ENCODE peak calls at places on chromosomes 12 and 14, in four cellular contexts. Y is GM12878, D is K562, K is HepG2. C is an unnamed sample.

GRCh38 chr12:79407671-79408622 is 282.8 kb downstream of the PAWR start:
- DNase-seq in D (no peak), K (peak), Y (peak), C (peak)

GRCh38 chr12:54009171-54010052 is 627 bp downstream of the HOXC8 start:
- DNase-seq in D (no peak), Y (no peak), K (no peak), C (no peak)

GRCh38 chr12:119068129-119068856 is 87.0 kb downstream of the SRRM4 start:
- DNase-seq in K (no peak), Y (no peak), D (no peak), C (no peak)

GRCh38 chr12:100789146-100789545 is 5.4 kb upstream of the ANO4 start:
- DNase-seq in D (no peak), Y (no peak), K (no peak), C (no peak)

GRCh38 chr12:94795520-94795919 is 145.2 kb upstream of the TMCC3 start:
- DNase-seq in K (no peak), D (no peak), Y (no peak), C (no peak)

GRCh38 chr12:6201199-6201608 is 1.0 kb downstream of the CD9 start:
- DNase-seq in Y (no peak), K (no peak), D (no peak), C (no peak)

GRCh38 chr12:11765421-11765816 is 115.9 kb downstream of the ETV6 start:
- DNase-seq in K (no peak), Y (no peak), D (no peak), C (no peak)

GRCh38 chr14:71321556-71322315 is 414.5 kb downstream of the PCNX1 start:
- DNase-seq in Y (no peak), K (peak), D (no peak), C (no peak)

GRCh38 chr14:103520657-103521437 is 1.8 kb downstream of the CKB start:
- DNase-seq in Y (no peak), K (no peak), D (peak), C (peak)

GRCh38 chr14:32087173-32087861 is 10.2 kb downstream of the ARHGAP5 start:
- DNase-seq in K (peak), D (no peak), Y (no peak), C (no peak)

GRCh38 chr14:31880935-31881334 is 196.2 kb upstream of the ARHGAP5 start:
- DNase-seq in D (no peak), K (peak), Y (no peak), C (no peak)

GRCh38 chr12:79098530-79098929 is 234.0 kb downstream of the SYT1 start:
- DNase-seq in D (no peak), Y (no peak), K (no peak), C (no peak)

GRCh38 chr14:45252356-45253069 is 489 bp downstream of the MIS18BP1 start:
- DNase-seq in D (no peak), Y (no peak), K (no peak), C (no peak)

GRCh38 chr12:46292754-46293402 is 24.0 kb upstream of the SLC38A1 start:
- DNase-seq in D (no peak), Y (no peak), K (peak), C (no peak)
- TF ChIP-seq SP1 in D (no peak), Y (no peak), K (no peak), C (no peak)

DNA sequence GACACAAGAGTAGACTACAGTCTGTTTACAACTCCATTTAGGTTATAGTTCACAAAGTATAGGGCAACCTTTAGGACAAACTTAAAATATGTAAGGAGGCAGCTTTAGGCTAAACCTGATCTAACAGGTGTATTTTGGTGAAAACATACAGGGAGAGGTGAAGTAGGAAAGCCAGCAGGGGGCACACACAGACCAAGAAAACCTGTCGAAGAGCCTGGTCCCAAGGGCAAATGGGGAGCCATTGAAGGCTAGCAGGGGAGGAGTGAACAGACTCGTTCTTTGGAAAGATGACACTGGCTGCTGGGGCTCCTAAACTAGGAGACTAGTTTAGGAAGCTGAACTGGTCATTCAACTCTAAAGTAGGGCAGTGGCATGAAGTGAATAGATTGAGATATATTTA is 138.8 kb upstream of the WSCD2 start:
- DNase-seq in D (no peak), Y (no peak), K (peak), C (peak)
- TF ChIP-seq CREM in D (no peak), Y (no peak), K (no peak), C (no peak)

GRCh38 chr12:14418526-14418925 is 53.0 kb downstream of the ATF7IP start:
- DNase-seq in D (no peak), K (no peak), Y (no peak), C (no peak)
- TF ChIP-seq SP1 in D (no peak), K (no peak), Y (no peak), C (no peak)

GRCh38 chr14:69183735-69184134 is 7.6 kb upstream of the EXD2 start:
- DNase-seq in Y (no peak), K (peak), D (no peak), C (peak)
- TF ChIP-seq CREM in Y (no peak), K (no peak), D (no peak), C (no peak)

GRCh38 chr14:73851567-73852382 is at the start of gene PTGR2:
- DNase-seq in D (peak), Y (peak), K (peak), C (peak)
- TF ChIP-seq SP1 in D (peak), Y (no peak), K (peak), C (peak)

GRCh38 chr12:57590892-57591566 is at the start of gene PIP4K2C:
- DNase-seq in K (peak), D (peak), Y (peak), C (peak)
- TF ChIP-seq CREM in K (no peak), D (peak), Y (peak), C (no peak)

DNA sequence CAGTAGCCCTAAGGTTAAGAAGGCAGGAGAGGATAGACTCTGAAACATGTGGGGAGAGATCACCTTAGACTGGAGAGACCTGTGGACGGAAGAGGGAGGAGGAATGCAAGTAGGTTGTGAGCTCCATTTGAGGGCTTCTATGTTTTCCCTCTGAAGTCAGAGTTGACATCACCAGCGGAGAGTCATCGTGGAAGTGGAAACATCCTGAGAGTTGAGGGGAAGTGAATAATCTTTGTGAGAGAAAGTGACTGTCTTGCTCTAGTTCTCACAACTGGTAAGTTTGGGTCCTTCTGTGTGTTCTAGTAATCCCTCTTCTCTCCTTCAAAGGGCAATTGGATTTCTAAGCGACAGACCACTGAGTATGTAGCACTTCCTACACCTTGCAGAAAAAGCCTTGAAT is 103.6 kb upstream of the CCND2 start:
- DNase-seq in Y (no peak), D (no peak), K (no peak), C (no peak)
- TF ChIP-seq SP1 in Y (no peak), D (no peak), K (no peak), C (no peak)

GRCh38 chr12:109582636-109583035 is 9.0 kb downstream of the MVK start:
- DNase-seq in D (no peak), K (peak), Y (no peak), C (peak)

GRCh38 chr12:109581334-109581691 is 7.7 kb downstream of the MVK start:
- DNase-seq in D (no peak), Y (no peak), K (no peak), C (no peak)

GRCh38 chr12:109580272-109580671 is 6.7 kb downstream of the MVK start:
- DNase-seq in D (no peak), K (no peak), Y (no peak), C (no peak)

GRCh38 chr12:109580684-109581333 is 7.2 kb downstream of the MVK start:
- DNase-seq in D (no peak), K (no peak), Y (no peak), C (no peak)

DNA sequence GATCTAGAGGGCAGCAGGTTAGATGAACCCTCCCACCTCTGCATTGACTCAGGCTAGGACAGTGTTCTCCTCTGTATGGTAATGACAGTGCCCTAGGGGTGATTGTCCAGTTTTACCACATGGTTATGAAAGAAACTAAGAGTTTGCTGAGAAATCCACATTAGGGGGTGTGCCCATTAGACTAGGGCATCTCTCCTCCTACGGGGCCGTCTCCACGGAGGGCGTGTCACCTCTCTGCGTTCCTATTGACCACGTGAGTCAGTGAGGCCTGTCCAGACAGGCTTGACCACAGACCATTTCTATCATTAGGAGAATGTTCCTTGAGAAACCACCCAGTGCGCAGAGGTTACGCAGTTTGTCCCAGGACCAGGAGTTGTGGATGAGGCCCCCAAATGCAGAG is 8.3 kb downstream of the MVK start:
- DNase-seq in Y (no peak), K (no peak), D (no peak), C (no peak)
- TF ChIP-seq CREM in Y (no peak), K (no peak), D (no peak), C (no peak)

GRCh38 chr12:126932156-126932555 is 1334.8 kb upstream of the TMEM132C start:
- DNase-seq in K (no peak), D (no peak), Y (no peak), C (no peak)

GRCh38 chr12:126935435-126935834 is 1331.5 kb upstream of the TMEM132C start:
- DNase-seq in K (no peak), D (no peak), Y (no peak), C (no peak)

GRCh38 chr12:126937431-126937830 is 1329.5 kb upstream of the TMEM132C start:
- DNase-seq in K (no peak), D (no peak), Y (no peak), C (no peak)

GRCh38 chr12:126936181-126936851 is 1330.7 kb upstream of the TMEM132C start:
- DNase-seq in D (no peak), K (no peak), Y (peak), C (no peak)
- TF ChIP-seq SP1 in D (no peak), K (no peak), Y (no peak), C (no peak)